ENCODE peak calls at places on chromosomes 6 and 20, in nine cellular contexts. N is prostate gland, G is K562, Y is GM10248, S is adrenal gland, Q is astrocyte of the spinal cord, W is IMR-90, K is AG04449, F is fibroblast of the aortic adventitia. O is an unnamed sample.

GRCh38 chr6:36949636-36950035 is 4.9 kb upstream of the PI16 start:
- DNase-seq in N (no peak), G (no peak), Y (no peak), S (no peak), Q (peak; percentile 53), W (peak; percentile 85), K (no peak), F (peak; percentile 41), O (peak; percentile 69)

GRCh38 chr6:10434235-10434634 is 19.4 kb upstream of the TFAP2A start:
- DNase-seq in N (no peak), G (no peak), Y (no peak), S (no peak), Q (no peak), W (peak; percentile 8), K (no peak), F (no peak), O (no peak)

GRCh38 chr6:170393033-170393432 is 86.5 kb downstream of the FAM120B start:
- DNase-seq in N (no peak), G (no peak), Y (no peak), S (no peak), Q (no peak), W (no peak), K (no peak), F (no peak), O (no peak)

GRCh38 chr6:85417336-85417735 is 32.5 kb upstream of the NT5E start:
- DNase-seq in N (no peak), G (no peak), Y (no peak), S (no peak), Q (no peak), W (peak; percentile 75), K (no peak), F (no peak), O (peak; percentile 71)

GRCh38 chr6:153065222-153065621 is 62.7 kb upstream of the MTRF1L start:
- DNase-seq in N (no peak), G (no peak), Y (no peak), S (no peak), Q (no peak), W (no peak), K (no peak), F (no peak), O (no peak)

GRCh38 chr6:151881231-151881630 is 73.7 kb downstream of the ESR1 start:
- DNase-seq in N (no peak), G (no peak), Y (no peak), S (no peak), Q (no peak), W (no peak), K (no peak), F (no peak), O (no peak)

GRCh38 chr6:105278813-105279212 is 99.0 kb upstream of the POPDC3 start:
- DNase-seq in N (no peak), G (no peak), Y (no peak), S (no peak), Q (no peak), W (no peak), K (no peak), F (no peak), O (no peak)

GRCh38 chr20:4021905-4022304 is 6.5 kb upstream of the RNF24 start:
- DNase-seq in N (no peak), G (no peak), Y (no peak), S (no peak), Q (peak; percentile 29), W (peak; percentile 58), K (no peak), F (peak; percentile 77), O (peak; percentile 91)

GRCh38 chr20:34626978-34627377 is 49.9 kb downstream of the PIGU start:
- DNase-seq in N (no peak), G (no peak), Y (no peak), S (no peak), Q (no peak), W (no peak), K (no peak), F (no peak), O (no peak)

GRCh38 chr20:3227511-3227910 is 11.5 kb downstream of the SLC4A11 start:
- DNase-seq in N (no peak), G (no peak), Y (no peak), S (no peak), Q (no peak), W (no peak), K (no peak), F (no peak), O (no peak)

GRCh38 chr6:56297022-56297995 is 49.9 kb upstream of the COL21A1 start:
- DNase-seq in N (no peak), G (no peak), Y (no peak), S (no peak), Q (no peak), W (no peak), K (no peak), F (no peak), O (no peak)

GRCh38 chr6:110875548-110876169 is 1.1 kb downstream of the AMD1 start:
- DNase-seq in N (peak; percentile 20), G (peak; percentile 56), Y (peak; percentile 32), S (peak; percentile 68), Q (peak; percentile 22), W (no peak), K (no peak), F (peak; percentile 19), O (no peak)

GRCh38 chr20:34834459-34834893 is 9.0 kb upstream of the NCOA6 start:
- DNase-seq in N (no peak), G (peak; percentile 43), Y (peak; percentile 49), S (no peak), Q (peak; percentile 51), W (peak; percentile 45), K (peak; percentile 0), F (peak; percentile 59), O (peak; percentile 52)

GRCh38 chr6:35710241-35710847 is 21.6 kb upstream of the FKBP5 start:
- DNase-seq in N (no peak), G (no peak), Y (no peak), S (peak; percentile 48), Q (peak; percentile 12), W (no peak), K (no peak), F (no peak), O (peak; percentile 57)

GRCh38 chr6:24140572-24140971 is 14.6 kb downstream of the NRSN1 start:
- DNase-seq in N (no peak), G (no peak), Y (no peak), S (no peak), Q (no peak), W (no peak), K (no peak), F (no peak), O (no peak)

GRCh38 chr6:117280922-117281321 is 15.6 kb downstream of the VGLL2 start:
- DNase-seq in N (no peak), G (peak; percentile 29), Y (no peak), S (no peak), Q (no peak), W (no peak), K (no peak), F (no peak), O (peak; percentile 17)
- TF ChIP-seq CTCF in N (no peak), G (peak; percentile 44), Y (no peak), S (no peak), Q (peak; percentile 30), W (peak; percentile 15), K (no peak), F (no peak), O (peak; percentile 42)

GRCh38 chr20:10626896-10627295 is 46.9 kb downstream of the JAG1 start:
- DNase-seq in N (no peak), G (no peak), Y (no peak), S (no peak), Q (no peak), W (no peak), K (no peak), F (peak; percentile 64), O (peak; percentile 59)

GRCh38 chr20:10621159-10621558 is 52.6 kb downstream of the JAG1 start:
- DNase-seq in N (no peak), G (no peak), Y (no peak), S (no peak), Q (no peak), W (no peak), K (no peak), F (no peak), O (no peak)

GRCh38 chr20:10619427-10619826 is 54.4 kb downstream of the JAG1 start:
- DNase-seq in N (no peak), G (no peak), Y (no peak), S (no peak), Q (peak; percentile 93), W (peak; percentile 92), K (peak; percentile 88), F (peak; percentile 96), O (peak; percentile 97)

GRCh38 chr20:10625641-10626040 is 48.2 kb downstream of the JAG1 start:
- DNase-seq in N (no peak), G (no peak), Y (no peak), S (no peak), Q (no peak), W (no peak), K (no peak), F (no peak), O (no peak)

DNA sequence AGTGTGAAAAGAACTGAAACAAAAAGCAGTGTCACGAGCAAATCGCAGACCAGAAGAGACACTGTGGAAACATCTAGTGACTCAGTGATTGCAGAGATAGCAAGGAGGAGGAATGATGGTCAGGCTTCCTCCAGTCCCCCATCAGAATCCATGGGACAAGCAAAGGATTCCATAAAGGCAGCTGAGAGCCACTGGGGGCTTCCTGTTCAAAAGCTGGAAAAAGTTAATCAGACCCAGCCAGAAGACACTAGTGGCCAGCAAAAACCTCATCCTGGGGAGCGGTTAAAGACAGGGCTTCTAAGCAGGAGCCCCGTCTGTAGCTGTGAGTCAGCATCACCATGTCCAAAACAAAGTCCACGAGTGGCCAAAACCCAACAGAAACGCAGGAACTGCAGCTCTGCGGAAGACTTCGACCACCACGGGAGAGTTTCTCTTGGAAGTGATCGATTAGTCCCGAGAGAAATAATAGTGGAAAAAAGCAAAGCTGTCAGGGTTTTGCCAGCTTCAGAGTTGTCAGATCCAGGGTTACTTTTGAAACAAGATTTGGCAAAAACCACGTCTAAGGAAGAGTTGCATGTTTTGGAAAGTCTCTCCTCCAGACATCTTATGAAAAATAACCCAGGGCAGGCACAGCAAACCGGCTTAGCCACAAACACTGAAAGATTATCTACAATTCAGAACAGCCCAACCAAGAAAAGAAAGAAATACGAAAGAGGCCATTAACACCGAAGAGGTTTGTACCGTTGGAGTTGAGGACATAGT is 51.0 kb downstream of the JAG1 start:
- DNase-seq in N (no peak), G (no peak), Y (no peak), S (no peak), Q (peak; percentile 83), W (peak; percentile 72), K (no peak), F (peak; percentile 95), O (peak; percentile 83)
- TF ChIP-seq CTCF in N (no peak), G (no peak), Y (no peak), S (no peak), Q (no peak), W (no peak), K (no peak), F (peak; percentile 13), O (no peak)

DNA sequence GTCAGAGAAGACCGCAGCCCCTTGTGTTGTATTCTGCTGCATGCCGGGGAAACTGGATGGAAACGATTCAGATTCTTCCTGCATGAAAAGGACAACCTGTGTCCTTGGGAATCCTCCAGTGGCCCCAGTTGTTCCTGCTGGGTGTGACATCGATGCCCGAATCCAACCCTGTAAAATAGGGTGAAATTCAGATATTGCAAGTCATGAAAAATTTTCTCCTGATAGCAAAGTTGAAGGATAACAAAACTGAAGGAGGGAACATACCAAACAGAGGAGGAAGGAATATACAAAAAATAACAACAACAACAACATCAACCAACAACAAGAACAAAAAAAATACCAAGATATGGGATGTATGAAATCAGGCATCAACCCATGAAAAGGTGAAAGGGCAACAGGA is 28.3 kb upstream of the HLA-E start:
- DNase-seq in N (no peak), G (no peak), Y (no peak), S (no peak), Q (no peak), W (no peak), K (no peak), F (no peak), O (no peak)
- TF ChIP-seq CTCF in N (no peak), G (no peak), Y (no peak), S (no peak), Q (no peak), W (no peak), K (no peak), F (no peak), O (no peak)

GRCh38 chr20:39112196-39112743 is 150.1 kb downstream of the DHX35 start:
- DNase-seq in N (peak; percentile 29), G (peak; percentile 63), Y (peak; percentile 77), S (peak; percentile 88), Q (peak; percentile 35), W (peak; percentile 28), K (no peak), F (peak; percentile 40), O (peak; percentile 45)
- TF ChIP-seq CTCF in N (peak; percentile 47), G (peak; percentile 81), Y (peak; percentile 57), S (peak; percentile 83), Q (peak; percentile 62), W (peak; percentile 52), K (peak; percentile 55), F (peak; percentile 35), O (peak; percentile 48)

O was measured in fibroblast of mammary gland.